ENCODE peak calls at places on chromosomes 12 and 14, in five cellular contexts. One of them, this sample, is unnamed.

GRCh38 chr12:42130670-42131402 is 13.8 kb downstream of the GXYLT1 start:
- DNase-seq in fibroblast of the aortic adventitia: peak
- DNase-seq in IMR-90: peak
- DNase-seq in MM.1S: no peak
- DNase-seq in suprapubic skin: no peak
- DNase-seq in this sample: no peak

GRCh38 chr12:21500786-21501257 is 613 bp downstream of the RECQL start:
- DNase-seq in fibroblast of the aortic adventitia: no peak
- DNase-seq in IMR-90: no peak
- DNase-seq in MM.1S: no peak
- DNase-seq in suprapubic skin: no peak
- DNase-seq in this sample: no peak

GRCh38 chr12:80593766-80594165 is 113.7 kb upstream of the MYF6 start:
- DNase-seq in fibroblast of the aortic adventitia: peak
- DNase-seq in IMR-90: peak
- DNase-seq in MM.1S: no peak
- DNase-seq in suprapubic skin: no peak
- DNase-seq in this sample: no peak

GRCh38 chr14:55773297-55773696 is 193.3 kb downstream of the KTN1 start:
- DNase-seq in fibroblast of the aortic adventitia: no peak
- DNase-seq in IMR-90: no peak
- DNase-seq in MM.1S: no peak
- DNase-seq in suprapubic skin: no peak
- DNase-seq in this sample: no peak

GRCh38 chr12:110917467-110917866 is 2.9 kb downstream of the MYL2 start:
- DNase-seq in fibroblast of the aortic adventitia: peak
- DNase-seq in IMR-90: peak
- DNase-seq in MM.1S: no peak
- DNase-seq in suprapubic skin: no peak
- DNase-seq in this sample: no peak

GRCh38 chr12:49230176-49230575 is 34.7 kb upstream of the TUBA1C start:
- DNase-seq in fibroblast of the aortic adventitia: no peak
- DNase-seq in IMR-90: no peak
- DNase-seq in MM.1S: no peak
- DNase-seq in suprapubic skin: no peak
- DNase-seq in this sample: no peak

GRCh38 chr12:86513206-86513605 is 257.0 kb upstream of the MGAT4C start:
- DNase-seq in fibroblast of the aortic adventitia: peak
- DNase-seq in IMR-90: no peak
- DNase-seq in MM.1S: no peak
- DNase-seq in suprapubic skin: no peak
- DNase-seq in this sample: no peak

GRCh38 chr12:4505381-4505986 is 33.2 kb upstream of the RAD51AP1 start:
- DNase-seq in fibroblast of the aortic adventitia: peak
- DNase-seq in IMR-90: peak
- DNase-seq in MM.1S: peak
- DNase-seq in suprapubic skin: no peak
- DNase-seq in this sample: no peak

GRCh38 chr12:131199221-131199620 is 245.5 kb downstream of the ADGRD1 start:
- DNase-seq in fibroblast of the aortic adventitia: no peak
- DNase-seq in IMR-90: no peak
- DNase-seq in MM.1S: no peak
- DNase-seq in suprapubic skin: no peak
- DNase-seq in this sample: no peak

DNA sequence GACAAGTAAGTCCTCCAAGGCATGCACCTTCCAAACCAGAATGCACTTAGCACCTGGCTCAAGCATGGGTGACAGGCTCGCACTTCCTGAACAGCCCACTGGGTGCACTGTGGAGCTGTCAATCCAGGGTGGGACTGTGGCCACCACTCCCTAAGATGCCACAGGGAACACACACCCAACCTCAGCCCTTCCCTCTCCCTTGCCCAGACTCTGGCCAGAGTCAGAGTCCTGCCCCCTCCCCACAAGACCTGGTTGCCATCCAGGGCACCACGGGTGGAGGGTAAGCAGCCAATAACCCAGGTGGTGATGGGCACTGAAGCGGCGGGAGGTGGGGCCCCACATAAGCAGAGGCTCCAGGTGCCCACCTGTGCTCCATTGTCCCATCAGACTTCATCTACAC is 160.6 kb downstream of the MYRFL start:
- DNase-seq in fibroblast of the aortic adventitia: no peak
- DNase-seq in IMR-90: no peak
- DNase-seq in MM.1S: peak
- DNase-seq in suprapubic skin: no peak
- DNase-seq in this sample: no peak
- TF ChIP-seq CTCF in fibroblast of the aortic adventitia: peak
- TF ChIP-seq CTCF in IMR-90: no peak
- TF ChIP-seq CTCF in MM.1S: peak
- TF ChIP-seq CTCF in suprapubic skin: no peak
- TF ChIP-seq CTCF in this sample: peak

DNA sequence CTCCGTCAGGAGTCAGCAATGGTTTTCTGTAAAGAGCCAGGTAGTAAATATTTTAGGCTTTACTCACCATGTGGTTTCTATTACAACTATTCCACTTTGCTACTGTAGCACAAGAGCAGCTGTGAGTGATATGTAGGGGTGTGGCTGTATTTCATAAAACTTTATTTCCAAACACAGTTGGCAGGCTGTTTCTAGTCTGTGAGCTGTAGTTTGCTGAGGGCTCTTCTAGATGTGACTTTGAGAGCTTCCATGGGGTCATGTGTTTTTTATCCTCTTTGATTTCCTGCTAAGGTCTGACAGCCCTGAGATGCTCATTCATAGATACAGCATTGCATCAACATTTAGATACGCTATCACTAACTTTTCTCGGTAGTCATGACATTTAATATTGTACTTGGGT is 231.0 kb upstream of the DCN start:
- DNase-seq in fibroblast of the aortic adventitia: peak
- DNase-seq in IMR-90: no peak
- DNase-seq in MM.1S: no peak
- DNase-seq in suprapubic skin: no peak
- DNase-seq in this sample: no peak
- TF ChIP-seq CTCF in fibroblast of the aortic adventitia: no peak
- TF ChIP-seq CTCF in IMR-90: no peak
- TF ChIP-seq CTCF in MM.1S: no peak
- TF ChIP-seq CTCF in suprapubic skin: no peak
- TF ChIP-seq CTCF in this sample: no peak

DNA sequence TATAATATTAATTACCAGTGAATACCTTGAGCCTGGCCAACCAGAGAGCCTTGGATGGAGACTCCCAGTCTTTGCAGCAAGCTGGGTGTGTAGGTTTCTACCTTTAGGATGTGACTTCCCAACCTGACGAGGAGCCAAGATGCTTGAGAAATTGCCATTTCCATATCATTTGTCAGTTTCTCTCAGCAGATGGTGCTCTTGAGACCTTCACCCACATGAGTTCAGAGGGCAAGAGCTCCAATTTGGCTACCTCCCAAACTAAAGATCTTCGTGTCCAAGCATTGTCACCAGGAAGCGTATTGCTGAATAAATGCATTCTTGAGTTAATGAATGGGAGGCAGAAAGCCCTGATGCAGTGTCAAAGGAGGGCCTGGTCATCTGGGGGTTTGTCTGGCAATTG is 106.4 kb upstream of the TBX5 start:
- DNase-seq in fibroblast of the aortic adventitia: no peak
- DNase-seq in IMR-90: no peak
- DNase-seq in MM.1S: no peak
- DNase-seq in suprapubic skin: no peak
- DNase-seq in this sample: no peak
- TF ChIP-seq CTCF in fibroblast of the aortic adventitia: no peak
- TF ChIP-seq CTCF in IMR-90: no peak
- TF ChIP-seq CTCF in MM.1S: no peak
- TF ChIP-seq CTCF in suprapubic skin: no peak
- TF ChIP-seq CTCF in this sample: no peak

DNA sequence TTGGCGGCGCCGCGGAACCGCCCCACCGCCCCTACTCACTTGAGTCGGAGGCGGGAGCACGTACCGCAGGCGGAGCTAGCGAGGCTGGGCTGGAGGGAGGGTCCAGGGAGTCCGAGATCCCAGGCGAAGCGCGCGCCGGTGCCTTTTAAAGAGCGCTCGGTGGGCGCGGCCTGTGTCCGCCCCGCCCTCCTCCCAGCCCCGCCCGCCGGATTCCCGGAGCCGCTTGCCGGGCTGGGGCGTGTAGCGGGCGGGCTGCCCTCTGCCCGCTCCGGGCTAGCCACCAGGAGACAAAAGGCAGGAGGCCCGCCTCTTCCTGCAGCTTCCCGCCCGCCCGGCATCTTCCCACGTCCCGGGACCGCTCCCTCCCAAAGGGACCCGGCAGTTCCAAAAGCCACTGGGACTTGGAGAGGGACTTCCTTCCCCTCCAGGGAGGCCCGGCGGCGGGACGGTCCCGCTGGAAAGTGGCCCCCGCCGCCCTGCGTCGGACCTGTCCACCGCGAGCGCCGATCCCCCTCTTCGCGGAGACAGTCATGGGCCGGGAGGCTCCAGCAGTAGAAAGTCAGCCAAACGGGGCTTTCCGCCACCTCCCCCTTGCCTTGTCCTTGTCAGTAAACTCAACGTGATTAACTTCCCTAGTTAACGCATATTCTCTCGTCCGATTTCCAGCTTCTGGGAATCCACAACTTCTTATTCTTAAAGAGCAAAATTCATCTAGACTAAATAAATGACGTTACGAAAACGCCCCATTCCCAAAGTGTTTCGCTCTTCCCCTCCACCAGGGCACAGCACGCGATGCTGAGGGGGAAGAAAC is at the start of gene CSRP2:
- DNase-seq in fibroblast of the aortic adventitia: peak
- DNase-seq in IMR-90: peak
- DNase-seq in MM.1S: peak
- DNase-seq in suprapubic skin: peak
- DNase-seq in this sample: peak
- TF ChIP-seq CTCF in fibroblast of the aortic adventitia: peak
- TF ChIP-seq CTCF in IMR-90: peak
- TF ChIP-seq CTCF in MM.1S: no peak
- TF ChIP-seq CTCF in suprapubic skin: peak
- TF ChIP-seq CTCF in this sample: peak

DNA sequence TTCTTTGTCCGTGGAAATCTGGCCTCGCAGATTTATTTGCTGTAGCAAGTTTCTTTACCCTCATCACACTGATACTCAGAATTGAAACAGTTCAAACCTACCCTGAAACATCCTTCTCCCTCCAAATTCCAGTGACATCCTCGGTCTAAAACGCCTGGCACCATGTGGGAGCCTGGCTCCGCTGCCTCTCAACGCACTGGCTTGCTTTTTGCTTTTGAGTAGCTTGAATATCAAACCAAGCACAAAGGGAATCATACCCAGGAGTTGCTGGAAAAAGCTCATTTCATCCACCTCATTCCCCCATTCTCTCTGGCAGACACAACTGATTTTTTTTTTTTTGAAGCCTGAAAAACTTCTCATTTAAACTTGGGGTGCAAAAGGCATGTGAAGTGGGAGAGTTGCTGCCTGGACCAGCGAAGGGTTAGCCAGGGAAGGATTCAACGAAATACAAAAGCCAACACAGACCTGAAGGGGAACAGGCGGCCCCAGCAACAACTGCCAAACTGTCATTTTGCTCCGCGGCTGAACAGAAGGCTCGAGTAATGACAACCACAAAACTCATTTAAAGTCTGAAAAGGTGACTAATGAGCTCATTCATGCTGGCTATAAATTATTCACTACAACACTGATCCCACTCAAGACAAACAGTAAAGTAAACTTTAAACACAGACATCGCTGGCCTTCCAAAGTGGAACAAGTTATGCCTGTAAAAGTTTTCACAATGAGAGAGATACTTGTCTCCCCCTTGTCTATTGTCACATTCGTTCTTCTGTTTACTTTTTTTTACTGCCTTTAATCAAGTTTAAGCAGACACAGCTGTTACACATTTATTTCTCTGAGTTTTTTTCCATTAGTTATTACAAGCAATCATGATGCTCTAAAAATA is 12.4 kb upstream of the FOXN3 start:
- DNase-seq in fibroblast of the aortic adventitia: no peak
- DNase-seq in IMR-90: peak
- DNase-seq in MM.1S: no peak
- DNase-seq in suprapubic skin: no peak
- DNase-seq in this sample: no peak
- TF ChIP-seq CTCF in fibroblast of the aortic adventitia: no peak
- TF ChIP-seq CTCF in IMR-90: no peak
- TF ChIP-seq CTCF in MM.1S: no peak
- TF ChIP-seq CTCF in suprapubic skin: no peak
- TF ChIP-seq CTCF in this sample: no peak

GRCh38 chr12:109880049-109880931 is at the start of gene GLTP:
- DNase-seq in fibroblast of the aortic adventitia: peak
- DNase-seq in IMR-90: peak
- DNase-seq in MM.1S: peak
- DNase-seq in suprapubic skin: peak
- DNase-seq in this sample: no peak
- TF ChIP-seq CTCF in fibroblast of the aortic adventitia: peak
- TF ChIP-seq CTCF in IMR-90: peak
- TF ChIP-seq CTCF in MM.1S: no peak
- TF ChIP-seq CTCF in suprapubic skin: peak
- TF ChIP-seq CTCF in this sample: peak

DNA sequence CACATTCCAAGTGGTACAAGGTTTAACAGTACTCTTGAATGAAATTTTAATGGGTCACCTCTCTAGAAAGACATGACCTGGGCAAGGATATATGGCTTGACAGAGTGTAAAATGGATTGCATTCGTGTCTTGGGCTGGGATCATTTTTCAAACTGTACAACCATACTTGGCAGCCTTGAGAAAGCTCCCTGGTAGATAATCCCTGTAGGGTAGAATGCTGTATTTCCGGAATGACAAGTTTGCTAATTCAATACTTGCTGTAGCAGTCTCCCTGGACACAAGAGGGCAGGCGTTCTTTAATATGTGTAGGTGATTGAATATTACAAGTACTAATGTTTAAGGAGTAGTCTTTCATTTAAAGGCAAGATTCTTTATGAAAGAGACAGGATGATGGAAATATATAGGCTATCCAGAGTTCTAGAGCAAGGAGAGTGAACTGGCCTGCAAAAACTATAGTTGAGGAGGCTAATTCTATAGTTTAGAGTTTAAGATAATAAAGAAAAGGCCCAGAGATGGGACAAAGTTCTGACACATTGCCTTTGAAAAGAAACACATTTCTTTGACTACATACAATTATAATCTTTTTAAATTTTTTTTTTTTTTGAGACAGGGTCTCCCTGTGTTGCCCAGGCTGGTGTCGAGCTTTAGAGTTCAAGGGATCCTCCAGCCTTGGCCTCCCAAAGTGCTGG is 53.4 kb downstream of the PLBD1 start:
- DNase-seq in fibroblast of the aortic adventitia: peak
- DNase-seq in IMR-90: peak
- DNase-seq in MM.1S: no peak
- DNase-seq in suprapubic skin: no peak
- DNase-seq in this sample: no peak
- TF ChIP-seq CTCF in fibroblast of the aortic adventitia: peak
- TF ChIP-seq CTCF in IMR-90: peak
- TF ChIP-seq CTCF in MM.1S: peak
- TF ChIP-seq CTCF in suprapubic skin: peak
- TF ChIP-seq CTCF in this sample: peak